ENCODE peak calls at places on chromosomes 12 and 14, in five cellular contexts. N is T-helper 2 cell, A is DMS53, Y is neuronal stem cell, T is fibroblast of mammary gland. U is an unnamed sample.
A peak's percentile ranks its signal among the peaks of the same experiment; 100 is the strongest.

GRCh38 chr14:99182548-99183115 is 89.4 kb downstream of the BCL11B start:
- DNase-seq in N (no peak), A (no peak), Y (no peak), T (no peak), U (no peak)

GRCh38 chr12:25458047-25458552 is 95.0 kb downstream of the LMNTD1 start:
- DNase-seq in N (no peak), A (peak; percentile 100), Y (no peak), T (peak; percentile 98), U (no peak)

GRCh38 chr14:23284654-23285529 is 1.0 kb downstream of the HOMEZ start:
- DNase-seq in N (no peak), A (peak; percentile 27), Y (no peak), T (peak; percentile 25), U (no peak)

GRCh38 chr14:104588066-104588857 is 8.7 kb downstream of the C14orf180 start:
- DNase-seq in N (no peak), A (peak; percentile 25), Y (no peak), T (no peak), U (no peak)

GRCh38 chr14:90490727-90491050 is 93.9 kb downstream of the CALM1 start:
- DNase-seq in N (no peak), A (no peak), Y (no peak), T (no peak), U (no peak)

GRCh38 chr12:57166971-57167371 is 19.6 kb upstream of the LRP1-AS start:
- DNase-seq in N (no peak), A (peak; percentile 63), Y (no peak), T (peak; percentile 90), U (no peak)

GRCh38 chr14:56795284-56795622 is 15.0 kb downstream of the OTX2 start:
- DNase-seq in N (no peak), A (no peak), Y (no peak), T (no peak), U (no peak)

GRCh38 chr12:88371416-88372183 is 208.7 kb downstream of the KITLG start:
- DNase-seq in N (no peak), A (no peak), Y (no peak), T (peak; percentile 92), U (no peak)

GRCh38 chr12:116434155-116435065 is 124.8 kb upstream of the MAP1LC3B2 start:
- DNase-seq in N (no peak), A (peak; percentile 85), Y (no peak), T (peak; percentile 92), U (no peak)

GRCh38 chr12:109736552-109737108 is 23.0 kb downstream of the FAM222A start:
- DNase-seq in N (peak; percentile 3), A (peak; percentile 46), Y (peak; percentile 83), T (peak; percentile 49), U (no peak)

GRCh38 chr14:95901014-95901413 is 24.4 kb downstream of the TUNAR start:
- DNase-seq in N (no peak), A (peak; percentile 15), Y (no peak), T (peak; percentile 37), U (no peak)

GRCh38 chr12:94147991-94148840 is at the start of gene PLXNC1:
- DNase-seq in N (peak; percentile 55), A (peak; percentile 76), Y (peak; percentile 53), T (peak; percentile 33), U (peak; percentile 49)

GRCh38 chr14:45068396-45068795 is 15.5 kb upstream of the PRPF39 start:
- DNase-seq in N (no peak), A (no peak), Y (no peak), T (no peak), U (no peak)

GRCh38 chr12:2609020-2609419 is 185.8 kb upstream of the FKBP4 start:
- DNase-seq in N (no peak), A (no peak), Y (no peak), T (no peak), U (no peak)

GRCh38 chr14:104087505-104087904 is 2.0 kb downstream of the ASPG start:
- DNase-seq in N (no peak), A (no peak), Y (no peak), T (no peak), U (no peak)

GRCh38 chr12:12673296-12673695 is 22.7 kb downstream of the GPR19 start:
- DNase-seq in N (no peak), A (peak; percentile 55), Y (no peak), T (no peak), U (no peak)

GRCh38 chr14:21933681-21934080 is 260.1 kb upstream of the OR4E1 start:
- DNase-seq in N (no peak), A (peak; percentile 15), Y (no peak), T (no peak), U (no peak)

GRCh38 chr14:20719777-20720176 is 25.9 kb upstream of the EDDM3A start:
- DNase-seq in N (no peak), A (no peak), Y (no peak), T (no peak), U (no peak)